ENCODE peak calls at places on chromosomes 12 and 14, in six cellular contexts. One of them, this sample, is unnamed.

GRCh38 chr12:57214398-57214781 is 2.2 kb upstream of the NXPH4 start:
- DNase-seq in NCI-H2081: peak
- DNase-seq in activated naive CD8-positive, alpha-beta T cell treated with anti-CD3 and anti-CD28 coated beads for 36 hours: peak
- DNase-seq in activated CD4-positive, alpha-beta T cell treated with anti-CD3 and anti-CD28 coated beads, Interleukin-2, amount 50 U/mL, for 1 hour: peak
- DNase-seq in nephron progenitor cell: peak
- DNase-seq in Right ventricle myocardium superior: peak
- DNase-seq in this sample: peak

GRCh38 chr14:53549956-53550355 is 396.8 kb upstream of the DDHD1 start:
- DNase-seq in NCI-H2081: no peak
- DNase-seq in activated naive CD8-positive, alpha-beta T cell treated with anti-CD3 and anti-CD28 coated beads for 36 hours: no peak
- DNase-seq in activated CD4-positive, alpha-beta T cell treated with anti-CD3 and anti-CD28 coated beads, Interleukin-2, amount 50 U/mL, for 1 hour: no peak
- DNase-seq in nephron progenitor cell: no peak
- DNase-seq in Right ventricle myocardium superior: no peak
- DNase-seq in this sample: no peak

GRCh38 chr12:69966409-69966808 is 141.4 kb downstream of the MYRFL start:
- DNase-seq in NCI-H2081: no peak
- DNase-seq in activated naive CD8-positive, alpha-beta T cell treated with anti-CD3 and anti-CD28 coated beads for 36 hours: no peak
- DNase-seq in activated CD4-positive, alpha-beta T cell treated with anti-CD3 and anti-CD28 coated beads, Interleukin-2, amount 50 U/mL, for 1 hour: no peak
- DNase-seq in nephron progenitor cell: no peak
- DNase-seq in Right ventricle myocardium superior: peak
- DNase-seq in this sample: no peak

GRCh38 chr12:113222730-113223531 is 1.7 kb downstream of the TPCN1 start:
- DNase-seq in NCI-H2081: peak
- DNase-seq in activated naive CD8-positive, alpha-beta T cell treated with anti-CD3 and anti-CD28 coated beads for 36 hours: no peak
- DNase-seq in activated CD4-positive, alpha-beta T cell treated with anti-CD3 and anti-CD28 coated beads, Interleukin-2, amount 50 U/mL, for 1 hour: no peak
- DNase-seq in nephron progenitor cell: no peak
- DNase-seq in Right ventricle myocardium superior: peak
- DNase-seq in this sample: peak

GRCh38 chr12:44774815-44775411 is 101.2 kb downstream of the NELL2 start:
- DNase-seq in NCI-H2081: no peak
- DNase-seq in activated naive CD8-positive, alpha-beta T cell treated with anti-CD3 and anti-CD28 coated beads for 36 hours: peak
- DNase-seq in activated CD4-positive, alpha-beta T cell treated with anti-CD3 and anti-CD28 coated beads, Interleukin-2, amount 50 U/mL, for 1 hour: peak
- DNase-seq in nephron progenitor cell: peak
- DNase-seq in Right ventricle myocardium superior: peak
- DNase-seq in this sample: peak

GRCh38 chr14:68518180-68518579 is 274.7 kb downstream of the ZFP36L1 start:
- DNase-seq in NCI-H2081: no peak
- DNase-seq in activated naive CD8-positive, alpha-beta T cell treated with anti-CD3 and anti-CD28 coated beads for 36 hours: no peak
- DNase-seq in activated CD4-positive, alpha-beta T cell treated with anti-CD3 and anti-CD28 coated beads, Interleukin-2, amount 50 U/mL, for 1 hour: no peak
- DNase-seq in nephron progenitor cell: no peak
- DNase-seq in Right ventricle myocardium superior: no peak
- DNase-seq in this sample: no peak

GRCh38 chr12:104535383-104535782 is 78.6 kb downstream of the CHST11 start:
- DNase-seq in NCI-H2081: no peak
- DNase-seq in activated naive CD8-positive, alpha-beta T cell treated with anti-CD3 and anti-CD28 coated beads for 36 hours: no peak
- DNase-seq in activated CD4-positive, alpha-beta T cell treated with anti-CD3 and anti-CD28 coated beads, Interleukin-2, amount 50 U/mL, for 1 hour: no peak
- DNase-seq in nephron progenitor cell: no peak
- DNase-seq in Right ventricle myocardium superior: no peak
- DNase-seq in this sample: no peak

GRCh38 chr14:103103461-103104388 is 9.2 kb downstream of the EXOC3L4 start:
- DNase-seq in NCI-H2081: peak
- DNase-seq in activated naive CD8-positive, alpha-beta T cell treated with anti-CD3 and anti-CD28 coated beads for 36 hours: no peak
- DNase-seq in activated CD4-positive, alpha-beta T cell treated with anti-CD3 and anti-CD28 coated beads, Interleukin-2, amount 50 U/mL, for 1 hour: no peak
- DNase-seq in nephron progenitor cell: no peak
- DNase-seq in Right ventricle myocardium superior: peak
- DNase-seq in this sample: peak

This sample was measured in NB4.